ENCODE peak calls at places on chromosomes 2 and 18, in five cellular contexts. One of them, this sample, is unnamed.

GRCh38 chr18:159037-159652 is 788 bp downstream of the USP14 start:
- DNase-seq in SK-N-SH: peak
- DNase-seq in tibial artery: no peak
- DNase-seq in AG09309: no peak
- DNase-seq in foreskin fibroblast: peak
- DNase-seq in this sample: no peak

GRCh38 chr2:240435457-240435954 is at the start of gene GPC1:
- DNase-seq in tibial artery: peak
- DNase-seq in SK-N-SH: peak
- DNase-seq in AG09309: peak
- DNase-seq in foreskin fibroblast: peak
- DNase-seq in this sample: no peak

GRCh38 chr18:9838144-9838877 is 47.5 kb upstream of the TXNDC2 start:
- DNase-seq in tibial artery: no peak
- DNase-seq in foreskin fibroblast: no peak
- DNase-seq in SK-N-SH: no peak
- DNase-seq in AG09309: peak
- DNase-seq in this sample: no peak

GRCh38 chr18:48023334-48024008 is 93.0 kb upstream of the SMAD2 start:
- DNase-seq in AG09309: no peak
- DNase-seq in tibial artery: no peak
- DNase-seq in foreskin fibroblast: peak
- DNase-seq in SK-N-SH: peak
- DNase-seq in this sample: no peak

GRCh38 chr2:30178618-30179404 is 32.0 kb downstream of the YPEL5 start:
- DNase-seq in AG09309: no peak
- DNase-seq in tibial artery: peak
- DNase-seq in foreskin fibroblast: peak
- DNase-seq in SK-N-SH: peak
- DNase-seq in this sample: peak

GRCh38 chr2:168156661-168157060 is 90.7 kb downstream of the STK39 start:
- DNase-seq in tibial artery: no peak
- DNase-seq in foreskin fibroblast: peak
- DNase-seq in AG09309: peak
- DNase-seq in SK-N-SH: peak
- DNase-seq in this sample: peak

GRCh38 chr2:33208400-33208799 is 261.6 kb downstream of the LTBP1 start:
- DNase-seq in tibial artery: no peak
- DNase-seq in SK-N-SH: no peak
- DNase-seq in AG09309: no peak
- DNase-seq in foreskin fibroblast: no peak
- DNase-seq in this sample: no peak

GRCh38 chr2:67476808-67477790 is 80.0 kb downstream of the ETAA1 start:
- DNase-seq in tibial artery: no peak
- DNase-seq in AG09309: no peak
- DNase-seq in foreskin fibroblast: peak
- DNase-seq in SK-N-SH: peak
- DNase-seq in this sample: peak

GRCh38 chr18:58611471-58612131 is 17.3 kb downstream of the ALPK2 start:
- DNase-seq in SK-N-SH: no peak
- DNase-seq in tibial artery: no peak
- DNase-seq in foreskin fibroblast: no peak
- DNase-seq in AG09309: peak
- DNase-seq in this sample: no peak

GRCh38 chr2:85323351-85323987 is 4.3 kb downstream of the TGOLN2 start:
- DNase-seq in AG09309: no peak
- DNase-seq in SK-N-SH: no peak
- DNase-seq in foreskin fibroblast: no peak
- DNase-seq in tibial artery: no peak
- DNase-seq in this sample: no peak

GRCh38 chr2:161147856-161148255 is 12.4 kb upstream of the TANK start:
- DNase-seq in foreskin fibroblast: no peak
- DNase-seq in tibial artery: no peak
- DNase-seq in SK-N-SH: no peak
- DNase-seq in AG09309: no peak
- DNase-seq in this sample: no peak

GRCh38 chr2:161150704-161151103 is 9.5 kb upstream of the TANK start:
- DNase-seq in AG09309: no peak
- DNase-seq in tibial artery: no peak
- DNase-seq in foreskin fibroblast: no peak
- DNase-seq in SK-N-SH: no peak
- DNase-seq in this sample: no peak

GRCh38 chr2:161146996-161147395 is 13.2 kb upstream of the TANK start:
- DNase-seq in AG09309: no peak
- DNase-seq in tibial artery: no peak
- DNase-seq in foreskin fibroblast: no peak
- DNase-seq in SK-N-SH: no peak
- DNase-seq in this sample: no peak

GRCh38 chr2:161141033-161141432 is 19.2 kb upstream of the TANK start:
- DNase-seq in foreskin fibroblast: no peak
- DNase-seq in tibial artery: no peak
- DNase-seq in AG09309: no peak
- DNase-seq in SK-N-SH: no peak
- DNase-seq in this sample: no peak

DNA sequence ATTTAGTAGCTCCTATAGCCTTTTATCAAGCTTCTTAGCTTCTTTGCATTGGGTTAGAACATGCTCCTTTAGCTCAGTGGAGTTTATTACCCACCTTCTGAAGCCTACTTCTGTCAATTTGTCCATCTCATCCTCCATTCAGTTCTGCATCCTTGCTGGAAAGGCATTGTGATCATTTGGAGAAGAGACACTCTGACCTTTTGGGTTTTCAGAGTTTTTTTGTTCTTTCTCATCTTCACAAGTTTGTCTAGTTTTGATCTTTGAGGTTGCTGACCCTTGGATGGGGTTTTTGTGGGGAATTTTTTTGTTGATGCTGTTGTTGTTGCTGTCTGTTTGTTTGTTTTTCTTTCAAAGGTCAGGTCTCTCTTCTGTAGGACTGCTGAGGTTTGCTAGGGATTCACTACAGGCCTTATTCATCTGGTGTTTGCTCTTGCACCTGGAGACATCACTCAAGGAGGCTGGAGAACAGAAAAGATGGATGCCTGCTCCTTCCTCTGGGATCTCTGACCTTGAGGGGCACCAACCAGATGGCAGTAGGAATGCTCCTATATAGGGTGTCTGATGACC is 13.9 kb upstream of the TANK start:
- DNase-seq in foreskin fibroblast: no peak
- DNase-seq in tibial artery: no peak
- DNase-seq in SK-N-SH: no peak
- DNase-seq in AG09309: no peak
- DNase-seq in this sample: no peak
- H3K4me3 ChIP-seq in foreskin fibroblast: no peak
- H3K4me3 ChIP-seq in tibial artery: no peak
- H3K4me3 ChIP-seq in SK-N-SH: no peak
- H3K4me3 ChIP-seq in AG09309: no peak
- H3K4me3 ChIP-seq in this sample: no peak

GRCh38 chr18:26014462-26014861 is 76.0 kb downstream of the SS18 start:
- DNase-seq in tibial artery: no peak
- DNase-seq in foreskin fibroblast: no peak
- DNase-seq in AG09309: no peak
- DNase-seq in SK-N-SH: no peak
- DNase-seq in this sample: no peak
- TF ChIP-seq CTCF in tibial artery: no peak
- TF ChIP-seq CTCF in foreskin fibroblast: no peak
- TF ChIP-seq CTCF in AG09309: no peak
- TF ChIP-seq CTCF in SK-N-SH: no peak
- TF ChIP-seq CTCF in this sample: no peak

GRCh38 chr2:16650287-16651249 is 15.1 kb downstream of the CYRIA start:
- DNase-seq in tibial artery: no peak
- DNase-seq in SK-N-SH: no peak
- DNase-seq in foreskin fibroblast: peak
- DNase-seq in AG09309: no peak
- DNase-seq in this sample: no peak
- H3K4me3 ChIP-seq in tibial artery: peak
- H3K4me3 ChIP-seq in SK-N-SH: peak
- H3K4me3 ChIP-seq in foreskin fibroblast: peak
- H3K4me3 ChIP-seq in AG09309: peak
- H3K4me3 ChIP-seq in this sample: no peak

GRCh38 chr18:12421732-12422131 is 14.0 kb downstream of the PRELID3A start:
- DNase-seq in foreskin fibroblast: no peak
- DNase-seq in SK-N-SH: no peak
- DNase-seq in tibial artery: no peak
- DNase-seq in AG09309: no peak
- DNase-seq in this sample: no peak
- TF ChIP-seq CTCF in foreskin fibroblast: no peak
- TF ChIP-seq CTCF in SK-N-SH: no peak
- TF ChIP-seq CTCF in tibial artery: no peak
- TF ChIP-seq CTCF in AG09309: no peak
- TF ChIP-seq CTCF in this sample: no peak

GRCh38 chr2:120786559-120786960 is 50.9 kb downstream of the GLI2 start:
- DNase-seq in AG09309: no peak
- DNase-seq in SK-N-SH: no peak
- DNase-seq in foreskin fibroblast: no peak
- DNase-seq in tibial artery: no peak
- DNase-seq in this sample: no peak

GRCh38 chr2:120785228-120785966 is 49.7 kb downstream of the GLI2 start:
- DNase-seq in SK-N-SH: no peak
- DNase-seq in foreskin fibroblast: no peak
- DNase-seq in tibial artery: no peak
- DNase-seq in AG09309: no peak
- DNase-seq in this sample: no peak

GRCh38 chr2:120783969-120784372 is 48.3 kb downstream of the GLI2 start:
- DNase-seq in foreskin fibroblast: no peak
- DNase-seq in SK-N-SH: peak
- DNase-seq in tibial artery: no peak
- DNase-seq in AG09309: no peak
- DNase-seq in this sample: no peak

GRCh38 chr2:120787512-120788348 is 52.1 kb downstream of the GLI2 start:
- DNase-seq in foreskin fibroblast: no peak
- DNase-seq in SK-N-SH: no peak
- DNase-seq in AG09309: no peak
- DNase-seq in tibial artery: no peak
- DNase-seq in this sample: no peak

GRCh38 chr2:120786038-120786437 is 50.4 kb downstream of the GLI2 start:
- DNase-seq in foreskin fibroblast: no peak
- DNase-seq in tibial artery: no peak
- DNase-seq in AG09309: no peak
- DNase-seq in SK-N-SH: no peak
- DNase-seq in this sample: no peak
- H3K4me3 ChIP-seq in foreskin fibroblast: no peak
- H3K4me3 ChIP-seq in tibial artery: no peak
- H3K4me3 ChIP-seq in AG09309: no peak
- H3K4me3 ChIP-seq in SK-N-SH: no peak
- H3K4me3 ChIP-seq in this sample: no peak

DNA sequence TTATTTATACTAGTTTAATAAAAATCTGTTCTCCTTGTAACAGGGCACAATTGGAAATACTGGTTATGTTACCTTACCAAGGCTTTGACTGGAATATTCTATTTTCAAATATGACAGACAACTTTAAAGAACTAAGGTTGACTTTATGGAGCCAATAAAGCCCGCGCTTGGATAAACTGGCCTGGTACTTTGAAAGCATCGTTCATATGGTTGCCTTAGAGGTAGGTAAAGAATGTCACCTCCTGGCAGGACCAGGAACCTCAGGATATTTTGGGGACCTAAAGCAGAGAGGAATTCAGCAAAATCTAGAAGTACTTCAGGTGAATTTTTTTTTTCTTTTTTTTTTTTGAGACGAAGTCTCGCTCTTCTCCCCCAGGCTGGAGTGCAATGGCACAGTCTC is 71.2 kb upstream of the CREB1 start:
- DNase-seq in SK-N-SH: no peak
- DNase-seq in tibial artery: no peak
- DNase-seq in AG09309: no peak
- DNase-seq in foreskin fibroblast: no peak
- DNase-seq in this sample: no peak
- TF ChIP-seq CTCF in SK-N-SH: no peak
- TF ChIP-seq CTCF in tibial artery: no peak
- TF ChIP-seq CTCF in AG09309: no peak
- TF ChIP-seq CTCF in foreskin fibroblast: no peak
- TF ChIP-seq CTCF in this sample: no peak

GRCh38 chr2:100192825-100193224 is 50.4 kb upstream of the AFF3 start:
- DNase-seq in tibial artery: peak
- DNase-seq in SK-N-SH: no peak
- DNase-seq in foreskin fibroblast: no peak
- DNase-seq in AG09309: no peak
- DNase-seq in this sample: no peak
- H3K4me3 ChIP-seq in tibial artery: no peak
- H3K4me3 ChIP-seq in SK-N-SH: no peak
- H3K4me3 ChIP-seq in foreskin fibroblast: no peak
- H3K4me3 ChIP-seq in AG09309: no peak
- H3K4me3 ChIP-seq in this sample: no peak

GRCh38 chr18:4808891-4809290 is 353.8 kb upstream of the DLGAP1 start:
- DNase-seq in SK-N-SH: no peak
- DNase-seq in AG09309: no peak
- DNase-seq in foreskin fibroblast: no peak
- DNase-seq in tibial artery: no peak
- DNase-seq in this sample: no peak

GRCh38 chr18:4813708-4814107 is 358.6 kb upstream of the DLGAP1 start:
- DNase-seq in tibial artery: no peak
- DNase-seq in SK-N-SH: no peak
- DNase-seq in AG09309: no peak
- DNase-seq in foreskin fibroblast: no peak
- DNase-seq in this sample: no peak
- TF ChIP-seq CTCF in tibial artery: no peak
- TF ChIP-seq CTCF in SK-N-SH: no peak
- TF ChIP-seq CTCF in AG09309: no peak
- TF ChIP-seq CTCF in foreskin fibroblast: no peak
- TF ChIP-seq CTCF in this sample: no peak

GRCh38 chr18:23689031-23689615 is at the start of gene LAMA3:
- DNase-seq in tibial artery: peak
- DNase-seq in foreskin fibroblast: peak
- DNase-seq in SK-N-SH: peak
- DNase-seq in AG09309: no peak
- DNase-seq in this sample: no peak
- H3K4me3 ChIP-seq in tibial artery: peak
- H3K4me3 ChIP-seq in foreskin fibroblast: peak
- H3K4me3 ChIP-seq in SK-N-SH: peak
- H3K4me3 ChIP-seq in AG09309: peak
- H3K4me3 ChIP-seq in this sample: peak

DNA sequence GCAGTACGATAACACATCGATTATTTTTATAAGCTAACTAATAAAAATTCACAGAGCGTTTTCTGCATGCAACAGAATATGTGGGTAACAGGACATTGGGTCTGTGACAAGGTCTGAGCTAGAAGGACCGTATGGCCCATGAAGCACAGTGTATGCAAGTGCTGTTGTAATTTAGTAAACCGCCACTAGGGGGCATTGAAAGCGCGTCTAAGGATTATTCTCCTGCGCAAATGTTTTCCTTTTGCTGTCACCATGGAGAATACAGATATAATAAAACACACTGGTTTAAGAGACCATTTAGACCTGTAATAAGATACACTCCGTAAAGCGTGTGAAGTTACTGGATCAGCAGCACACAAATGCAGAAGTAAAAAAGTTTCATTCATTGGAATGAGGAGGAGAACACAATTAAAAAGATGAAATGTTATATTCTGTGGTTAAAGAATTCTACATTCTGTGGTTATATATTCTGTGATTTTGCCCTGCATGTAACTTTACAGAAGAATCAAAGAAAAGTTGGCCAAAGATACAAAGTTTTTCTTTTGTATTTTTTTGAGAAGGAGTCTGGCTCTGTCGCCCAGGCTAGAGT is 272.5 kb downstream of the AGAP1 start:
- DNase-seq in tibial artery: peak
- DNase-seq in SK-N-SH: peak
- DNase-seq in AG09309: peak
- DNase-seq in foreskin fibroblast: peak
- DNase-seq in this sample: peak
- TF ChIP-seq CTCF in tibial artery: peak
- TF ChIP-seq CTCF in SK-N-SH: peak
- TF ChIP-seq CTCF in AG09309: peak
- TF ChIP-seq CTCF in foreskin fibroblast: peak
- TF ChIP-seq CTCF in this sample: peak

This sample was measured in BJ.